ENCODE peak calls at places on chromosomes 12 and 14, in six cellular contexts. One of them, this sample, is unnamed.

GRCh38 chr12:26295001-26295400 is 99.6 kb downstream of the SSPN start:
- DNase-seq in GOT3: no peak
- DNase-seq in progenitor cell of endocrine pancreas: no peak
- DNase-seq in GM12892: no peak
- DNase-seq in H1: no peak
- DNase-seq in activated CD8-positive, alpha-beta memory T cell treated with anti-CD3 and anti-CD28 coated beads, Interleukin-2, amount 50 U/mL, for 4 hours: no peak
- DNase-seq in this sample: no peak

GRCh38 chr12:66647034-66647691 is 31.7 kb downstream of the GRIP1 start:
- DNase-seq in H1: no peak
- DNase-seq in GM12892: no peak
- DNase-seq in GOT3: no peak
- DNase-seq in activated CD8-positive, alpha-beta memory T cell treated with anti-CD3 and anti-CD28 coated beads, Interleukin-2, amount 50 U/mL, for 4 hours: no peak
- DNase-seq in progenitor cell of endocrine pancreas: no peak
- DNase-seq in this sample: no peak

GRCh38 chr12:16389594-16389993 is 42.1 kb downstream of the MGST1 start:
- DNase-seq in H1: no peak
- DNase-seq in GOT3: no peak
- DNase-seq in GM12892: no peak
- DNase-seq in activated CD8-positive, alpha-beta memory T cell treated with anti-CD3 and anti-CD28 coated beads, Interleukin-2, amount 50 U/mL, for 4 hours: no peak
- DNase-seq in progenitor cell of endocrine pancreas: no peak
- DNase-seq in this sample: no peak

GRCh38 chr12:111444314-111444705 is 38.6 kb downstream of the SH2B3 start:
- DNase-seq in GM12892: peak
- DNase-seq in progenitor cell of endocrine pancreas: no peak
- DNase-seq in H1: no peak
- DNase-seq in GOT3: no peak
- DNase-seq in activated CD8-positive, alpha-beta memory T cell treated with anti-CD3 and anti-CD28 coated beads, Interleukin-2, amount 50 U/mL, for 4 hours: no peak
- DNase-seq in this sample: no peak

GRCh38 chr12:41184864-41185263 is 3.3 kb upstream of the PDZRN4 start:
- DNase-seq in GM12892: no peak
- DNase-seq in activated CD8-positive, alpha-beta memory T cell treated with anti-CD3 and anti-CD28 coated beads, Interleukin-2, amount 50 U/mL, for 4 hours: no peak
- DNase-seq in H1: no peak
- DNase-seq in GOT3: no peak
- DNase-seq in progenitor cell of endocrine pancreas: no peak
- DNase-seq in this sample: no peak

GRCh38 chr12:32033411-32033810 is 73.2 kb upstream of the BICD1 start:
- DNase-seq in progenitor cell of endocrine pancreas: no peak
- DNase-seq in GOT3: no peak
- DNase-seq in activated CD8-positive, alpha-beta memory T cell treated with anti-CD3 and anti-CD28 coated beads, Interleukin-2, amount 50 U/mL, for 4 hours: no peak
- DNase-seq in H1: no peak
- DNase-seq in GM12892: no peak
- DNase-seq in this sample: no peak

GRCh38 chr12:116299064-116299463 is 21.6 kb upstream of the MED13L start:
- DNase-seq in progenitor cell of endocrine pancreas: no peak
- DNase-seq in H1: no peak
- DNase-seq in activated CD8-positive, alpha-beta memory T cell treated with anti-CD3 and anti-CD28 coated beads, Interleukin-2, amount 50 U/mL, for 4 hours: no peak
- DNase-seq in GM12892: no peak
- DNase-seq in GOT3: no peak
- DNase-seq in this sample: no peak

GRCh38 chr12:104632724-104633181 is 176.0 kb downstream of the CHST11 start:
- DNase-seq in GM12892: no peak
- DNase-seq in activated CD8-positive, alpha-beta memory T cell treated with anti-CD3 and anti-CD28 coated beads, Interleukin-2, amount 50 U/mL, for 4 hours: no peak
- DNase-seq in H1: no peak
- DNase-seq in GOT3: no peak
- DNase-seq in progenitor cell of endocrine pancreas: no peak
- DNase-seq in this sample: no peak

GRCh38 chr12:19764408-19764807 is 325.1 kb downstream of the AEBP2 start:
- DNase-seq in H1: no peak
- DNase-seq in activated CD8-positive, alpha-beta memory T cell treated with anti-CD3 and anti-CD28 coated beads, Interleukin-2, amount 50 U/mL, for 4 hours: no peak
- DNase-seq in GOT3: no peak
- DNase-seq in GM12892: no peak
- DNase-seq in progenitor cell of endocrine pancreas: no peak
- DNase-seq in this sample: no peak

GRCh38 chr14:32417956-32418552 is 89.0 kb downstream of the AKAP6 start:
- DNase-seq in progenitor cell of endocrine pancreas: no peak
- DNase-seq in activated CD8-positive, alpha-beta memory T cell treated with anti-CD3 and anti-CD28 coated beads, Interleukin-2, amount 50 U/mL, for 4 hours: no peak
- DNase-seq in GM12892: no peak
- DNase-seq in GOT3: no peak
- DNase-seq in H1: no peak
- DNase-seq in this sample: no peak

GRCh38 chr12:57166971-57167371 is 19.6 kb upstream of the LRP1-AS start:
- DNase-seq in progenitor cell of endocrine pancreas: no peak
- DNase-seq in GOT3: no peak
- DNase-seq in H1: no peak
- DNase-seq in GM12892: no peak
- DNase-seq in activated CD8-positive, alpha-beta memory T cell treated with anti-CD3 and anti-CD28 coated beads, Interleukin-2, amount 50 U/mL, for 4 hours: no peak
- DNase-seq in this sample: no peak

GRCh38 chr12:88595697-88596096 is 15.4 kb upstream of the KITLG start:
- DNase-seq in GOT3: no peak
- DNase-seq in progenitor cell of endocrine pancreas: no peak
- DNase-seq in GM12892: no peak
- DNase-seq in H1: no peak
- DNase-seq in activated CD8-positive, alpha-beta memory T cell treated with anti-CD3 and anti-CD28 coated beads, Interleukin-2, amount 50 U/mL, for 4 hours: no peak
- DNase-seq in this sample: no peak

GRCh38 chr14:68248481-68249255 is 429.1 kb downstream of the RAD51B start:
- DNase-seq in activated CD8-positive, alpha-beta memory T cell treated with anti-CD3 and anti-CD28 coated beads, Interleukin-2, amount 50 U/mL, for 4 hours: no peak
- DNase-seq in progenitor cell of endocrine pancreas: no peak
- DNase-seq in GOT3: no peak
- DNase-seq in H1: no peak
- DNase-seq in GM12892: no peak
- DNase-seq in this sample: peak

GRCh38 chr14:50173891-50174290 is 57.5 kb downstream of the SOS2 start:
- DNase-seq in GM12892: no peak
- DNase-seq in progenitor cell of endocrine pancreas: no peak
- DNase-seq in GOT3: no peak
- DNase-seq in activated CD8-positive, alpha-beta memory T cell treated with anti-CD3 and anti-CD28 coated beads, Interleukin-2, amount 50 U/mL, for 4 hours: no peak
- DNase-seq in H1: no peak
- DNase-seq in this sample: no peak

GRCh38 chr12:62435337-62436163 is 31.1 kb upstream of the MON2 start:
- DNase-seq in GM12892: peak
- DNase-seq in activated CD8-positive, alpha-beta memory T cell treated with anti-CD3 and anti-CD28 coated beads, Interleukin-2, amount 50 U/mL, for 4 hours: peak
- DNase-seq in H1: peak
- DNase-seq in GOT3: no peak
- DNase-seq in progenitor cell of endocrine pancreas: peak
- DNase-seq in this sample: peak

GRCh38 chr14:95679995-95680735 is 6.1 kb upstream of the TCL1B start:
- DNase-seq in activated CD8-positive, alpha-beta memory T cell treated with anti-CD3 and anti-CD28 coated beads, Interleukin-2, amount 50 U/mL, for 4 hours: no peak
- DNase-seq in GOT3: no peak
- DNase-seq in H1: no peak
- DNase-seq in GM12892: no peak
- DNase-seq in progenitor cell of endocrine pancreas: peak
- DNase-seq in this sample: no peak

This sample was measured in neuronal stem cell.